ENCODE peak calls at places on chromosomes 4 and X, in six cellular contexts. O is GM23248; E is CD8-positive, alpha-beta T cell; L is tibial nerve; V is HCT116; N is Panc1. S is an unnamed sample.

GRCh38 chr4:183444953-183445543 is 612 bp downstream of the CDKN2AIP start:
- DNase-seq in O (peak; percentile 54), E (no peak), L (peak; percentile 16), V (no peak), N (no peak), S (peak; percentile 42)

GRCh38 chr4:2936773-2937145 is 26.4 kb downstream of the NOP14 start:
- DNase-seq in O (peak; percentile 93), E (peak; percentile 45), L (no peak), V (no peak), N (no peak), S (peak; percentile 15)

GRCh38 chrX:110442631-110443030 is 84.0 kb downstream of the RTL9 start:
- DNase-seq in O (peak; percentile 56), E (no peak), L (no peak), V (no peak), N (no peak), S (peak; percentile 32)

GRCh38 chr4:109067509-109068205 is 234.8 kb downstream of the COL25A1 start:
- DNase-seq in O (peak; percentile 64), E (no peak), L (peak; percentile 16), V (no peak), N (no peak), S (peak; percentile 22)

GRCh38 chr4:37628977-37629609 is 57.1 kb downstream of the RELL1 start:
- DNase-seq in O (peak; percentile 90), E (no peak), L (no peak), V (peak; percentile 59), N (no peak), S (no peak)

GRCh38 chr4:46649390-46649789 is 259.5 kb upstream of the GABRA2 start:
- DNase-seq in O (no peak), E (no peak), L (no peak), V (no peak), N (no peak), S (no peak)

GRCh38 chr4:105194328-105195231 is 47.9 kb downstream of the TET2 start:
- DNase-seq in O (peak; percentile 54), E (no peak), L (no peak), V (no peak), N (no peak), S (no peak)

GRCh38 chr4:123744664-123745290 is 348.2 kb downstream of the SPRY1 start:
- DNase-seq in O (no peak), E (no peak), L (no peak), V (no peak), N (no peak), S (peak; percentile 45)

GRCh38 chr4:105154576-105154975 is 7.9 kb downstream of the TET2 start:
- DNase-seq in O (no peak), E (no peak), L (no peak), V (no peak), N (no peak), S (no peak)

GRCh38 chr4:41281038-41281634 is 24.4 kb downstream of the UCHL1 start:
- DNase-seq in O (peak; percentile 83), E (peak; percentile 13), L (no peak), V (peak; percentile 82), N (peak; percentile 75), S (peak; percentile 64)

GRCh38 chr4:109434007-109434792 is 585 bp downstream of the SEC24B start:
- DNase-seq in O (peak; percentile 66), E (peak; percentile 16), L (peak; percentile 16), V (no peak), N (no peak), S (peak; percentile 55)

GRCh38 chr4:3369781-3370660 is 71.7 kb upstream of the HGFAC start:
- DNase-seq in O (peak; percentile 96), E (peak; percentile 30), L (no peak), V (no peak), N (no peak), S (peak; percentile 45)

GRCh38 chr4:153099391-153100140 is 104.7 kb upstream of the TRIM2 start:
- DNase-seq in O (no peak), E (no peak), L (no peak), V (no peak), N (no peak), S (no peak)

GRCh38 chrX:129759576-129760061 is 20.1 kb upstream of the SASH3 start:
- DNase-seq in O (peak; percentile 53), E (peak; percentile 59), L (peak; percentile 24), V (no peak), N (no peak), S (peak; percentile 19)

GRCh38 chr4:93730251-93730650 is 98.3 kb upstream of the ATOH1 start:
- DNase-seq in O (no peak), E (no peak), L (no peak), V (no peak), N (no peak), S (no peak)

GRCh38 chr4:22532117-22532516 is 16.3 kb upstream of the ADGRA3 start:
- DNase-seq in O (no peak), E (no peak), L (no peak), V (no peak), N (no peak), S (no peak)

GRCh38 chr4:1235381-1236102 is 13.4 kb downstream of the CTBP1 start:
- DNase-seq in O (no peak), E (no peak), L (no peak), V (no peak), N (no peak), S (no peak)

GRCh38 chr4:1233641-1234277 is 15.2 kb downstream of the CTBP1 start:
- DNase-seq in O (peak; percentile 23), E (no peak), L (no peak), V (no peak), N (no peak), S (peak; percentile 82)

GRCh38 chr4:1232661-1233621 is 16.0 kb downstream of the CTBP1 start:
- DNase-seq in O (no peak), E (no peak), L (no peak), V (no peak), N (no peak), S (peak; percentile 70)

GRCh38 chr4:1234811-1235292 is 14.1 kb downstream of the CTBP1 start:
- DNase-seq in O (no peak), E (no peak), L (no peak), V (no peak), N (no peak), S (no peak)

GRCh38 chr4:1234296-1234695 is 14.6 kb downstream of the CTBP1 start:
- DNase-seq in O (peak; percentile 48), E (no peak), L (no peak), V (no peak), N (no peak), S (no peak)
- H3K27ac ChIP-seq in O (no peak overlapping the region), E (no peak overlapping the region), L (no peak overlapping the region), V (no peak overlapping the region), N (no peak overlapping the region), S (no peak overlapping the region)

GRCh38 chrX:44914532-44915198 is 41.7 kb downstream of the KDM6A start:
- DNase-seq in O (peak; percentile 40), E (no peak), L (no peak), V (no peak), N (no peak), S (no peak)

GRCh38 chrX:44913656-44914531 is 40.9 kb downstream of the KDM6A start:
- DNase-seq in O (no peak), E (no peak), L (no peak), V (no peak), N (no peak), S (no peak)

GRCh38 chrX:44918722-44919121 is 45.7 kb downstream of the KDM6A start:
- DNase-seq in O (no peak), E (no peak), L (no peak), V (no peak), N (no peak), S (no peak)

GRCh38 chrX:44915361-44915868 is 42.4 kb downstream of the KDM6A start:
- DNase-seq in O (no peak), E (no peak), L (no peak), V (no peak), N (no peak), S (no peak)
- H3K27ac ChIP-seq in O (no peak overlapping the region), E (no peak overlapping the region), L (no peak overlapping the region), V (no peak overlapping the region), N (peak overlapping the region; percentile 9), S (no peak overlapping the region)

GRCh38 chr4:8181844-8182243 is 17.2 kb upstream of the SH3TC1 start:
- DNase-seq in O (no peak), E (no peak), L (no peak), V (no peak), N (no peak), S (no peak)
- H3K27ac ChIP-seq in O (no peak overlapping the region), E (no peak overlapping the region), L (no peak overlapping the region), V (no peak overlapping the region), N (no peak overlapping the region), S (no peak overlapping the region)

GRCh38 chr4:147739239-147739823 is 7.4 kb downstream of the ARHGAP10 start:
- DNase-seq in O (no peak), E (no peak), L (no peak), V (no peak), N (no peak), S (no peak)

GRCh38 chr4:147736458-147736857 is 4.6 kb downstream of the ARHGAP10 start:
- DNase-seq in O (peak; percentile 84), E (no peak), L (no peak), V (no peak), N (no peak), S (no peak)

GRCh38 chr4:147737623-147738022 is 5.7 kb downstream of the ARHGAP10 start:
- DNase-seq in O (no peak), E (no peak), L (no peak), V (no peak), N (no peak), S (no peak)

GRCh38 chr4:147740176-147740575 is 8.3 kb downstream of the ARHGAP10 start:
- DNase-seq in O (no peak), E (no peak), L (no peak), V (no peak), N (no peak), S (no peak)

GRCh38 chr4:147741190-147741788 is 9.4 kb downstream of the ARHGAP10 start:
- DNase-seq in O (peak; percentile 42), E (no peak), L (no peak), V (no peak), N (no peak), S (no peak)
- H3K27ac ChIP-seq in O (peak overlapping the region; percentile 37), E (no peak overlapping the region), L (no peak overlapping the region), V (no peak overlapping the region), N (no peak overlapping the region), S (no peak overlapping the region)

DNA sequence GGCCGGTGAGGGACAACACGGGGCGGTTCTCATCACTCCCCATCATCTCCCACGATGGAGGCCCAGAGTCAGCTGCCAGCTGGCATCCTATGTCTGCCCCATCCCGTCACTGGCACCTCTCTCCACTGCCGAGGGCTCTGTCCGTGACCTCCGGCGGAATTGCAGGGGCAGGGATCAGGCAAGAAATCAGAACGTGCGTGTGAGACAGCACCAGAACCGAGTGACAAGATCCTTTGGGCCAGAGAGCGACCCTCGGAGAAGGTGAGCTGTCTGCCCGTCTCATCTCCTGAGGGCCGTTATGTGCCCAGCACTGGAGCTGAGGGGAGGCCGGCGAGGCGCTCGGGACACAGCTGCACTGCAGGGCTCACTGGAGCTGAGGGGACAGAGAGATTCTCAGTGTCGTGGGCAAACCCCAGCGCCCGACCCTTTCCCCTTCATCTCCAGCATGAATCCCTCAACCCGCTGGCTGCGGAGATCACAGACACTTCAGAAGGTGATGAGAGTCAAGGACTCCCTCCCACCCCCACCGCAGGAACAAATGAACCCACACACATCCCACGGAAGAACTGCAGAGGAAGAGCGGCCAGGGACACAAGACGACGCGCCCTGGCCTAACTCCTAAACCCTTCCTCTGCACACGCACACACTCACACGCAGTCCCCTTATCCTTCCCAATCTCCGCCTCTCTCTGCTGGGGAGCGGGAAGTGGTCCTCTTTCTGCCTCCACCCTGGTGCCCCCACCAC is 128.7 kb downstream of the AFAP1 start:
- DNase-seq in O (no peak), E (no peak), L (no peak), V (no peak), N (no peak), S (no peak)
- H3K27ac ChIP-seq in O (peak overlapping the region; percentile 67), E (no peak overlapping the region), L (peak overlapping the region; percentile 55), V (no peak overlapping the region), N (no peak overlapping the region), S (no peak overlapping the region)

GRCh38 chr4:39025552-39026085 is 6.6 kb downstream of the TMEM156 start:
- DNase-seq in O (peak; percentile 17), E (no peak), L (no peak), V (no peak), N (no peak), S (no peak)
- H3K27ac ChIP-seq in O (no peak overlapping the region), E (no peak overlapping the region), L (no peak overlapping the region), V (no peak overlapping the region), N (peak overlapping the region; percentile 94), S (no peak overlapping the region)

S was measured in testis.